ENCODE peak calls at places on chromosomes 2 and 18, in ten cellular contexts. One of them, this sample, is unnamed.

GRCh38 chr2:223870840-223871618 is 33.6 kb upstream of the AP1S3 start:
- DNase-seq in stimulated activated CD4-positive, alpha-beta T cell treated with anti-CD3 and anti-CD28 coated beads, Interleukin-1b, Interleukin-23, amount 100 ng/mL, for 1 hour: no peak
- DNase-seq in heart left ventricle: no peak
- DNase-seq in NCI-H1092: no peak
- DNase-seq in activated CD4-positive, alpha-beta T cell treated with anti-CD3 and anti-CD28 coated beads for 48 hours: no peak
- DNase-seq in NCI-H2081: no peak
- DNase-seq in cardiac fibroblast: no peak
- DNase-seq in sigmoid colon: no peak
- DNase-seq in activated CD8-positive, alpha-beta memory T cell treated with anti-CD3 and anti-CD28 coated beads for 1 hour: no peak
- DNase-seq in MCF 10A: no peak
- DNase-seq in this sample: no peak

GRCh38 chr2:239770240-239770639 is 254.9 kb downstream of the NDUFA10 start:
- DNase-seq in stimulated activated CD4-positive, alpha-beta T cell treated with anti-CD3 and anti-CD28 coated beads, Interleukin-1b, Interleukin-23, amount 100 ng/mL, for 1 hour: no peak
- DNase-seq in NCI-H1092: no peak
- DNase-seq in MCF 10A: no peak
- DNase-seq in heart left ventricle: no peak
- DNase-seq in cardiac fibroblast: no peak
- DNase-seq in NCI-H2081: no peak
- DNase-seq in sigmoid colon: peak
- DNase-seq in activated CD4-positive, alpha-beta T cell treated with anti-CD3 and anti-CD28 coated beads for 48 hours: no peak
- DNase-seq in activated CD8-positive, alpha-beta memory T cell treated with anti-CD3 and anti-CD28 coated beads for 1 hour: no peak
- DNase-seq in this sample: no peak

GRCh38 chr2:232502901-232503791 is 15.5 kb upstream of the ECEL1 start:
- DNase-seq in NCI-H1092: no peak
- DNase-seq in NCI-H2081: no peak
- DNase-seq in activated CD8-positive, alpha-beta memory T cell treated with anti-CD3 and anti-CD28 coated beads for 1 hour: peak
- DNase-seq in cardiac fibroblast: peak
- DNase-seq in MCF 10A: peak
- DNase-seq in stimulated activated CD4-positive, alpha-beta T cell treated with anti-CD3 and anti-CD28 coated beads, Interleukin-1b, Interleukin-23, amount 100 ng/mL, for 1 hour: no peak
- DNase-seq in activated CD4-positive, alpha-beta T cell treated with anti-CD3 and anti-CD28 coated beads for 48 hours: peak
- DNase-seq in sigmoid colon: no peak
- DNase-seq in heart left ventricle: no peak
- DNase-seq in this sample: no peak

GRCh38 chr2:208103616-208104015 is 20.7 kb downstream of the CRYGD start:
- DNase-seq in activated CD8-positive, alpha-beta memory T cell treated with anti-CD3 and anti-CD28 coated beads for 1 hour: no peak
- DNase-seq in cardiac fibroblast: no peak
- DNase-seq in heart left ventricle: no peak
- DNase-seq in activated CD4-positive, alpha-beta T cell treated with anti-CD3 and anti-CD28 coated beads for 48 hours: no peak
- DNase-seq in sigmoid colon: no peak
- DNase-seq in NCI-H1092: no peak
- DNase-seq in MCF 10A: no peak
- DNase-seq in stimulated activated CD4-positive, alpha-beta T cell treated with anti-CD3 and anti-CD28 coated beads, Interleukin-1b, Interleukin-23, amount 100 ng/mL, for 1 hour: no peak
- DNase-seq in NCI-H2081: no peak
- DNase-seq in this sample: no peak

GRCh38 chr18:25253136-25253535 is 98.8 kb downstream of the ZNF521 start:
- DNase-seq in heart left ventricle: no peak
- DNase-seq in cardiac fibroblast: no peak
- DNase-seq in activated CD4-positive, alpha-beta T cell treated with anti-CD3 and anti-CD28 coated beads for 48 hours: no peak
- DNase-seq in MCF 10A: no peak
- DNase-seq in stimulated activated CD4-positive, alpha-beta T cell treated with anti-CD3 and anti-CD28 coated beads, Interleukin-1b, Interleukin-23, amount 100 ng/mL, for 1 hour: no peak
- DNase-seq in sigmoid colon: no peak
- DNase-seq in NCI-H1092: no peak
- DNase-seq in NCI-H2081: no peak
- DNase-seq in activated CD8-positive, alpha-beta memory T cell treated with anti-CD3 and anti-CD28 coated beads for 1 hour: no peak
- DNase-seq in this sample: no peak

GRCh38 chr2:54522624-54523281 is 66.6 kb downstream of the SPTBN1 start:
- DNase-seq in stimulated activated CD4-positive, alpha-beta T cell treated with anti-CD3 and anti-CD28 coated beads, Interleukin-1b, Interleukin-23, amount 100 ng/mL, for 1 hour: peak
- DNase-seq in activated CD8-positive, alpha-beta memory T cell treated with anti-CD3 and anti-CD28 coated beads for 1 hour: peak
- DNase-seq in sigmoid colon: no peak
- DNase-seq in activated CD4-positive, alpha-beta T cell treated with anti-CD3 and anti-CD28 coated beads for 48 hours: peak
- DNase-seq in heart left ventricle: no peak
- DNase-seq in MCF 10A: peak
- DNase-seq in NCI-H2081: peak
- DNase-seq in NCI-H1092: peak
- DNase-seq in cardiac fibroblast: peak
- DNase-seq in this sample: no peak

GRCh38 chr2:102355526-102356380 is at the start of gene IL18R1:
- DNase-seq in activated CD4-positive, alpha-beta T cell treated with anti-CD3 and anti-CD28 coated beads for 48 hours: peak
- DNase-seq in stimulated activated CD4-positive, alpha-beta T cell treated with anti-CD3 and anti-CD28 coated beads, Interleukin-1b, Interleukin-23, amount 100 ng/mL, for 1 hour: peak
- DNase-seq in NCI-H1092: no peak
- DNase-seq in heart left ventricle: peak
- DNase-seq in sigmoid colon: peak
- DNase-seq in activated CD8-positive, alpha-beta memory T cell treated with anti-CD3 and anti-CD28 coated beads for 1 hour: no peak
- DNase-seq in MCF 10A: peak
- DNase-seq in NCI-H2081: peak
- DNase-seq in cardiac fibroblast: peak
- DNase-seq in this sample: no peak

GRCh38 chr2:160279813-160280465 is 79.9 kb upstream of the ITGB6 start:
- DNase-seq in activated CD8-positive, alpha-beta memory T cell treated with anti-CD3 and anti-CD28 coated beads for 1 hour: no peak
- DNase-seq in MCF 10A: peak
- DNase-seq in sigmoid colon: no peak
- DNase-seq in cardiac fibroblast: peak
- DNase-seq in heart left ventricle: no peak
- DNase-seq in NCI-H2081: no peak
- DNase-seq in stimulated activated CD4-positive, alpha-beta T cell treated with anti-CD3 and anti-CD28 coated beads, Interleukin-1b, Interleukin-23, amount 100 ng/mL, for 1 hour: no peak
- DNase-seq in NCI-H1092: no peak
- DNase-seq in activated CD4-positive, alpha-beta T cell treated with anti-CD3 and anti-CD28 coated beads for 48 hours: no peak
- DNase-seq in this sample: no peak

GRCh38 chr2:112579280-112579679 is 5.1 kb upstream of the CHCHD5 start:
- DNase-seq in stimulated activated CD4-positive, alpha-beta T cell treated with anti-CD3 and anti-CD28 coated beads, Interleukin-1b, Interleukin-23, amount 100 ng/mL, for 1 hour: no peak
- DNase-seq in activated CD4-positive, alpha-beta T cell treated with anti-CD3 and anti-CD28 coated beads for 48 hours: no peak
- DNase-seq in heart left ventricle: no peak
- DNase-seq in cardiac fibroblast: peak
- DNase-seq in activated CD8-positive, alpha-beta memory T cell treated with anti-CD3 and anti-CD28 coated beads for 1 hour: no peak
- DNase-seq in MCF 10A: peak
- DNase-seq in NCI-H2081: no peak
- DNase-seq in NCI-H1092: no peak
- DNase-seq in sigmoid colon: no peak
- DNase-seq in this sample: no peak

GRCh38 chr18:67916142-67916541 is 399.6 kb upstream of the DSEL start:
- DNase-seq in cardiac fibroblast: no peak
- DNase-seq in stimulated activated CD4-positive, alpha-beta T cell treated with anti-CD3 and anti-CD28 coated beads, Interleukin-1b, Interleukin-23, amount 100 ng/mL, for 1 hour: no peak
- DNase-seq in NCI-H2081: no peak
- DNase-seq in sigmoid colon: no peak
- DNase-seq in MCF 10A: peak
- DNase-seq in heart left ventricle: no peak
- DNase-seq in activated CD4-positive, alpha-beta T cell treated with anti-CD3 and anti-CD28 coated beads for 48 hours: no peak
- DNase-seq in activated CD8-positive, alpha-beta memory T cell treated with anti-CD3 and anti-CD28 coated beads for 1 hour: no peak
- DNase-seq in NCI-H1092: no peak
- DNase-seq in this sample: no peak

GRCh38 chr2:7392076-7392787 is 475.0 kb downstream of the RNF144A start:
- DNase-seq in stimulated activated CD4-positive, alpha-beta T cell treated with anti-CD3 and anti-CD28 coated beads, Interleukin-1b, Interleukin-23, amount 100 ng/mL, for 1 hour: no peak
- DNase-seq in activated CD4-positive, alpha-beta T cell treated with anti-CD3 and anti-CD28 coated beads for 48 hours: peak
- DNase-seq in cardiac fibroblast: no peak
- DNase-seq in MCF 10A: peak
- DNase-seq in NCI-H2081: no peak
- DNase-seq in heart left ventricle: peak
- DNase-seq in sigmoid colon: no peak
- DNase-seq in NCI-H1092: no peak
- DNase-seq in activated CD8-positive, alpha-beta memory T cell treated with anti-CD3 and anti-CD28 coated beads for 1 hour: no peak
- DNase-seq in this sample: no peak

GRCh38 chr2:42050350-42051167 is 2.7 kb downstream of the PKDCC start:
- DNase-seq in cardiac fibroblast: no peak
- DNase-seq in MCF 10A: no peak
- DNase-seq in stimulated activated CD4-positive, alpha-beta T cell treated with anti-CD3 and anti-CD28 coated beads, Interleukin-1b, Interleukin-23, amount 100 ng/mL, for 1 hour: no peak
- DNase-seq in NCI-H2081: no peak
- DNase-seq in activated CD8-positive, alpha-beta memory T cell treated with anti-CD3 and anti-CD28 coated beads for 1 hour: no peak
- DNase-seq in activated CD4-positive, alpha-beta T cell treated with anti-CD3 and anti-CD28 coated beads for 48 hours: no peak
- DNase-seq in NCI-H1092: no peak
- DNase-seq in heart left ventricle: no peak
- DNase-seq in sigmoid colon: no peak
- DNase-seq in this sample: no peak

GRCh38 chr2:23379220-23379695 is 5.7 kb upstream of the KLHL29 start:
- DNase-seq in NCI-H2081: no peak
- DNase-seq in activated CD8-positive, alpha-beta memory T cell treated with anti-CD3 and anti-CD28 coated beads for 1 hour: no peak
- DNase-seq in cardiac fibroblast: no peak
- DNase-seq in activated CD4-positive, alpha-beta T cell treated with anti-CD3 and anti-CD28 coated beads for 48 hours: no peak
- DNase-seq in NCI-H1092: no peak
- DNase-seq in heart left ventricle: no peak
- DNase-seq in MCF 10A: no peak
- DNase-seq in sigmoid colon: no peak
- DNase-seq in stimulated activated CD4-positive, alpha-beta T cell treated with anti-CD3 and anti-CD28 coated beads, Interleukin-1b, Interleukin-23, amount 100 ng/mL, for 1 hour: no peak
- DNase-seq in this sample: no peak

GRCh38 chr2:152542995-152543481 is 174.2 kb downstream of the PRPF40A start:
- DNase-seq in stimulated activated CD4-positive, alpha-beta T cell treated with anti-CD3 and anti-CD28 coated beads, Interleukin-1b, Interleukin-23, amount 100 ng/mL, for 1 hour: no peak
- DNase-seq in activated CD4-positive, alpha-beta T cell treated with anti-CD3 and anti-CD28 coated beads for 48 hours: no peak
- DNase-seq in heart left ventricle: no peak
- DNase-seq in NCI-H1092: no peak
- DNase-seq in cardiac fibroblast: peak
- DNase-seq in activated CD8-positive, alpha-beta memory T cell treated with anti-CD3 and anti-CD28 coated beads for 1 hour: no peak
- DNase-seq in MCF 10A: peak
- DNase-seq in sigmoid colon: no peak
- DNase-seq in NCI-H2081: peak
- DNase-seq in this sample: no peak

GRCh38 chr2:66596229-66596628 is 161.3 kb downstream of the MEIS1 start:
- DNase-seq in activated CD8-positive, alpha-beta memory T cell treated with anti-CD3 and anti-CD28 coated beads for 1 hour: no peak
- DNase-seq in NCI-H1092: no peak
- DNase-seq in cardiac fibroblast: peak
- DNase-seq in heart left ventricle: no peak
- DNase-seq in NCI-H2081: no peak
- DNase-seq in stimulated activated CD4-positive, alpha-beta T cell treated with anti-CD3 and anti-CD28 coated beads, Interleukin-1b, Interleukin-23, amount 100 ng/mL, for 1 hour: no peak
- DNase-seq in activated CD4-positive, alpha-beta T cell treated with anti-CD3 and anti-CD28 coated beads for 48 hours: no peak
- DNase-seq in sigmoid colon: no peak
- DNase-seq in MCF 10A: no peak
- DNase-seq in this sample: no peak

GRCh38 chr2:37529830-37530452 is 141.5 kb downstream of the CDC42EP3 start:
- DNase-seq in NCI-H2081: no peak
- DNase-seq in cardiac fibroblast: no peak
- DNase-seq in stimulated activated CD4-positive, alpha-beta T cell treated with anti-CD3 and anti-CD28 coated beads, Interleukin-1b, Interleukin-23, amount 100 ng/mL, for 1 hour: no peak
- DNase-seq in activated CD4-positive, alpha-beta T cell treated with anti-CD3 and anti-CD28 coated beads for 48 hours: no peak
- DNase-seq in heart left ventricle: no peak
- DNase-seq in NCI-H1092: no peak
- DNase-seq in MCF 10A: no peak
- DNase-seq in activated CD8-positive, alpha-beta memory T cell treated with anti-CD3 and anti-CD28 coated beads for 1 hour: no peak
- DNase-seq in sigmoid colon: no peak
- DNase-seq in this sample: no peak

GRCh38 chr18:36297419-36298112 is at the start of gene FHOD3:
- DNase-seq in MCF 10A: peak
- DNase-seq in stimulated activated CD4-positive, alpha-beta T cell treated with anti-CD3 and anti-CD28 coated beads, Interleukin-1b, Interleukin-23, amount 100 ng/mL, for 1 hour: no peak
- DNase-seq in NCI-H2081: peak
- DNase-seq in NCI-H1092: peak
- DNase-seq in activated CD4-positive, alpha-beta T cell treated with anti-CD3 and anti-CD28 coated beads for 48 hours: peak
- DNase-seq in sigmoid colon: peak
- DNase-seq in cardiac fibroblast: peak
- DNase-seq in heart left ventricle: peak
- DNase-seq in activated CD8-positive, alpha-beta memory T cell treated with anti-CD3 and anti-CD28 coated beads for 1 hour: no peak
- DNase-seq in this sample: no peak

GRCh38 chr2:189002079-189002478 is 27.9 kb downstream of the COL3A1 start:
- DNase-seq in heart left ventricle: no peak
- DNase-seq in NCI-H1092: no peak
- DNase-seq in activated CD8-positive, alpha-beta memory T cell treated with anti-CD3 and anti-CD28 coated beads for 1 hour: no peak
- DNase-seq in NCI-H2081: no peak
- DNase-seq in stimulated activated CD4-positive, alpha-beta T cell treated with anti-CD3 and anti-CD28 coated beads, Interleukin-1b, Interleukin-23, amount 100 ng/mL, for 1 hour: no peak
- DNase-seq in cardiac fibroblast: peak
- DNase-seq in MCF 10A: peak
- DNase-seq in activated CD4-positive, alpha-beta T cell treated with anti-CD3 and anti-CD28 coated beads for 48 hours: no peak
- DNase-seq in sigmoid colon: no peak
- DNase-seq in this sample: no peak